ENCODE peak calls at places on chromosomes 16 and 17, in four cellular contexts. Q is AG04450; L is CD8-positive, alpha-beta T cell; T is AG09309. Y is an unnamed sample.

GRCh38 chr17:80892019-80892855 is 99.4 kb upstream of the CHMP6 start:
- DNase-seq in Q (peak), L (peak), T (peak), Y (no peak)

GRCh38 chr16:79970551-79971236 is 370.2 kb upstream of the MAF start:
- DNase-seq in Q (no peak), L (no peak), T (no peak), Y (no peak)

GRCh38 chr17:80367510-80367909 is 47.5 kb upstream of the ENDOV start:
- DNase-seq in Q (no peak), L (no peak), T (no peak), Y (no peak)

GRCh38 chr16:13076878-13077277 is 175.5 kb downstream of the SHISA9 start:
- DNase-seq in Q (no peak), L (no peak), T (no peak), Y (no peak)

GRCh38 chr16:56513972-56514371 is 5.9 kb downstream of the BBS2 start:
- DNase-seq in Q (peak), L (peak), T (peak), Y (peak)

GRCh38 chr16:69626256-69626655 is 60.5 kb downstream of the NFAT5 start:
- DNase-seq in Q (no peak), L (no peak), T (no peak), Y (no peak)

GRCh38 chr17:69511244-69511643 is 96.7 kb downstream of the MAP2K6 start:
- DNase-seq in Q (no peak), L (no peak), T (no peak), Y (no peak)

GRCh38 chr17:1203111-1203966 is 23.6 kb upstream of the ABR start:
- DNase-seq in Q (no peak), L (peak), T (no peak), Y (no peak)

GRCh38 chr17:47949951-47950350 is 7.7 kb downstream of the PRR15L start:
- DNase-seq in Q (no peak), L (no peak), T (no peak), Y (no peak)
- H3K4me3 ChIP-seq in Q (no peak), L (peak), T (no peak), Y (peak)

DNA sequence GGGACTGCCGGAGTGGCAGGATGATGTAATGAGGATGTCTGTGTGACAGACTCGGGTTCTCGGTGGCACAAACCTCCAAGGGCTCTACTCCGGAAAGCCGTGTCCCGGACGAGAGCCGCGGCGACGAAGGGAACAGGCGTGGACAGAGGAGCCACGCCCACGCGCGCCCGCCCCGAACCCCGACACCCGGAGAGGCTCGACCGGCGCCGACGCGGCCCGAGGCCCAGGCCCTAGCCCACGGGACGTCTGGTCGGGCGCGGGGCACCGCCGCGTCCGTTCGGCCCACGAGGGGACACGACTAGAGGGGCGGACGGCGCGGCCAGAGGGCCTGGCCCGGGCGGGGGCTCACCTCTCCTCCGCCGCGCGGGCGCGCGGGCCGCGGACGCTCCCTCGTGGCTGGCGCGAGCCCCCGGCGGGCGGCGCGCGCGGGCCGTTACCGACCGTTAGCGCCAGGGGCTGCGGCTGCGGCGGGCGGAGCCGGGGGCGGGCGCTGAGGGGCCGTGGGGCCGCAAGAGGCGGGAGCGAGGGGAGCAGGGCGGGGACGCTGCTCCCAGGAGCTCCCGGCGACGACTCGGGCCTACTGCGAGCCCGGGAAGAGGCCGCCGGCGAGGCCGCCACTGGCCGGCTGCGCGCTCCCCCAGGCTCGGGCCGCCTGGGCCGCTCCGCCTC is 2.1 kb upstream of the IRX5 start:
- DNase-seq in Q (no peak), L (no peak), T (no peak), Y (no peak)
- TF ChIP-seq CTCF in Q (no peak), L (no peak), T (no peak), Y (no peak)

GRCh38 chr17:45112559-45113423 is 19.5 kb downstream of the PLCD3 start:
- DNase-seq in Q (no peak), L (no peak), T (no peak), Y (no peak)
- H3K4me3 ChIP-seq in Q (no peak), L (no peak), T (no peak), Y (no peak)

DNA sequence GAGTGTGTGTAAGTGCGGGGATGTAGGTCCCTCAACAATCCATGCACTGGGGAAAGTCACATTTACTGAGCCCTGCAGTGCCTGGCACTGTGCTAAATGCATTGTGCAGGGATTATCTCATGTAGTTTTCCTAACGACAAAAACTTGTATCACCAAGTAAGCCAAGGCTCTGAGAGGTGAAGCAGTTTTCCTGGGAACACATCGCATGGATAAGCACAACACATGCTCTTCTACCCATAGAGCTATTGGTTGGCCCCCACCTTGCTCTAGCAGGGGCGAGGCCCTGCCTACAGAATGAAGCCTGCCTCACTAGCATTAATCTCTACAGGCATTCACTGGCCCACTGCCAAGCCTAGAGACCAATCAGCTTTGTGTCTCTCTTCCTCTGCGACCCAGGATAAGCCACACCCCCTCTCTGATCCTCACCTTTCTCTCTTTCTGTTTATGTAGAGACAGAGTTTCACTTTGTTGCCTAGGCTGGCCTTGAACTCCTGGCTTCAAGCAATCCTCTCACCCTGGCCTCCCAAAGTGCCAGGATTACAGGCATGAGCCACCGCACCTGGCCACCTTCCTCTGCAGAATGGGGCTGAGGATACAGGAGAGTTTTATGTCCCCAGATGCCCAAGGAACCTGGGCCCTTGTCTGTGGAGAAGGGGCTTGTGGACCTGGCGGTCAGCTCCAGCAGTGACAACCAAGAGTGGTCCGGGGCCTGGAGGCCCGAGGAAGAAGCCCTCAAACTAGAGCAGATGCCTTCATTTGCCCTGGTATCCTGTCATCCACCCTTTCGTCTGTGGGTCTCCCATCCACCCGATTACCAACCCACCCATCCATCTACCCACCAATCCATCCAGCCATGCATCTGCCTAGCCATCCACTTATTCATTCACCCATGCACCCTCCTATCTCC is 12.8 kb downstream of the CDH16 start:
- DNase-seq in Q (no peak), L (no peak), T (no peak), Y (no peak)
- TF ChIP-seq CTCF in Q (no peak), L (no peak), T (no peak), Y (no peak)

GRCh38 chr17:44797809-44798208 is 32.3 kb downstream of the GJC1 start:
- DNase-seq in Q (no peak), L (no peak), T (no peak), Y (no peak)
- H3K4me3 ChIP-seq in Q (no peak), L (no peak), T (no peak), Y (no peak)